ENCODE peak calls at places on chromosomes 5 and 9, in seven cellular contexts. One of them, this sample, is unnamed. For H3K4me1, the result is how much of the 10 kb centered on the place peaks cover.

GRCh38 chr9:33459115-33459514 is 11.7 kb upstream of the AQP3 start:
- DNase-seq in ovary: no peak
- DNase-seq in cardiac muscle cell: no peak
- DNase-seq in A549: no peak
- DNase-seq in neural progenitor cell: no peak
- DNase-seq in PC-9: no peak
- DNase-seq in lung: no peak
- DNase-seq in this sample: no peak

GRCh38 chr9:87793292-87793691 is 67.4 kb downstream of the CTSL start:
- DNase-seq in neural progenitor cell: no peak
- DNase-seq in PC-9: peak
- DNase-seq in ovary: no peak
- DNase-seq in cardiac muscle cell: no peak
- DNase-seq in A549: peak
- DNase-seq in lung: no peak
- DNase-seq in this sample: no peak

GRCh38 chr5:141825836-141826560 is 52.2 kb downstream of the PCDH1 start:
- DNase-seq in lung: no peak
- DNase-seq in ovary: no peak
- DNase-seq in A549: peak
- DNase-seq in cardiac muscle cell: peak
- DNase-seq in PC-9: no peak
- DNase-seq in neural progenitor cell: peak
- DNase-seq in this sample: no peak

GRCh38 chr5:72224946-72225427 is 95.1 kb downstream of the MRPS27 start:
- DNase-seq in cardiac muscle cell: no peak
- DNase-seq in lung: no peak
- DNase-seq in ovary: no peak
- DNase-seq in PC-9: no peak
- DNase-seq in neural progenitor cell: no peak
- DNase-seq in A549: no peak
- DNase-seq in this sample: no peak

GRCh38 chr5:178637356-178638069 is 10.7 kb upstream of the CLK4 start:
- DNase-seq in A549: no peak
- DNase-seq in ovary: no peak
- DNase-seq in neural progenitor cell: no peak
- DNase-seq in PC-9: no peak
- DNase-seq in cardiac muscle cell: no peak
- DNase-seq in lung: no peak
- DNase-seq in this sample: peak

GRCh38 chr5:161230222-161230621 is 316.3 kb downstream of the GABRB2 start:
- DNase-seq in ovary: no peak
- DNase-seq in PC-9: no peak
- DNase-seq in A549: no peak
- DNase-seq in neural progenitor cell: peak
- DNase-seq in cardiac muscle cell: peak
- DNase-seq in lung: no peak
- DNase-seq in this sample: no peak

GRCh38 chr5:138334867-138335447 is 3.1 kb upstream of the FAM53C start:
- DNase-seq in neural progenitor cell: no peak
- DNase-seq in cardiac muscle cell: no peak
- DNase-seq in ovary: no peak
- DNase-seq in A549: peak
- DNase-seq in PC-9: peak
- DNase-seq in lung: no peak
- DNase-seq in this sample: no peak

GRCh38 chr5:41841325-41841724 is 28.9 kb downstream of the OXCT1 start:
- DNase-seq in PC-9: no peak
- DNase-seq in lung: no peak
- DNase-seq in A549: no peak
- DNase-seq in cardiac muscle cell: peak
- DNase-seq in neural progenitor cell: no peak
- DNase-seq in ovary: no peak
- DNase-seq in this sample: no peak

GRCh38 chr9:92943062-92943616 is 4.2 kb upstream of the FGD3 start:
- DNase-seq in neural progenitor cell: no peak
- DNase-seq in PC-9: no peak
- DNase-seq in lung: no peak
- DNase-seq in A549: no peak
- DNase-seq in ovary: no peak
- DNase-seq in cardiac muscle cell: no peak
- DNase-seq in this sample: no peak

GRCh38 chr9:133728856-133729645 is 9.1 kb downstream of the SARDH start:
- DNase-seq in neural progenitor cell: peak
- DNase-seq in ovary: no peak
- DNase-seq in cardiac muscle cell: no peak
- DNase-seq in A549: no peak
- DNase-seq in PC-9: no peak
- DNase-seq in lung: peak
- DNase-seq in this sample: no peak

GRCh38 chr5:53091304-53091703 is 18.3 kb downstream of the MOCS2 start:
- DNase-seq in ovary: no peak
- DNase-seq in PC-9: no peak
- DNase-seq in lung: no peak
- DNase-seq in neural progenitor cell: no peak
- DNase-seq in A549: no peak
- DNase-seq in cardiac muscle cell: no peak
- DNase-seq in this sample: no peak

GRCh38 chr5:136001531-136001930 is 27.3 kb upstream of the TGFBI start:
- DNase-seq in PC-9: no peak
- DNase-seq in ovary: peak
- DNase-seq in A549: no peak
- DNase-seq in lung: no peak
- DNase-seq in cardiac muscle cell: no peak
- DNase-seq in neural progenitor cell: peak
- DNase-seq in this sample: peak

GRCh38 chr5:147869112-147869511 is 9.4 kb upstream of the SCGB3A2 start:
- DNase-seq in neural progenitor cell: peak
- DNase-seq in PC-9: no peak
- DNase-seq in A549: no peak
- DNase-seq in cardiac muscle cell: no peak
- DNase-seq in lung: no peak
- DNase-seq in ovary: no peak
- DNase-seq in this sample: no peak

GRCh38 chr5:108432024-108432423 is 50.1 kb upstream of the FBXL17 start:
- DNase-seq in cardiac muscle cell: no peak
- DNase-seq in lung: no peak
- DNase-seq in A549: no peak
- DNase-seq in ovary: no peak
- DNase-seq in neural progenitor cell: no peak
- DNase-seq in PC-9: no peak
- DNase-seq in this sample: no peak

GRCh38 chr5:17123010-17123409 is 94.4 kb upstream of the BASP1 start:
- DNase-seq in neural progenitor cell: no peak
- DNase-seq in cardiac muscle cell: peak
- DNase-seq in A549: no peak
- DNase-seq in PC-9: no peak
- DNase-seq in lung: no peak
- DNase-seq in ovary: peak
- DNase-seq in this sample: no peak

GRCh38 chr9:100590481-100590880 is 12.6 kb downstream of the CAVIN4 start:
- DNase-seq in cardiac muscle cell: no peak
- DNase-seq in neural progenitor cell: no peak
- DNase-seq in ovary: no peak
- DNase-seq in PC-9: no peak
- DNase-seq in lung: no peak
- DNase-seq in A549: no peak
- DNase-seq in this sample: no peak

DNA sequence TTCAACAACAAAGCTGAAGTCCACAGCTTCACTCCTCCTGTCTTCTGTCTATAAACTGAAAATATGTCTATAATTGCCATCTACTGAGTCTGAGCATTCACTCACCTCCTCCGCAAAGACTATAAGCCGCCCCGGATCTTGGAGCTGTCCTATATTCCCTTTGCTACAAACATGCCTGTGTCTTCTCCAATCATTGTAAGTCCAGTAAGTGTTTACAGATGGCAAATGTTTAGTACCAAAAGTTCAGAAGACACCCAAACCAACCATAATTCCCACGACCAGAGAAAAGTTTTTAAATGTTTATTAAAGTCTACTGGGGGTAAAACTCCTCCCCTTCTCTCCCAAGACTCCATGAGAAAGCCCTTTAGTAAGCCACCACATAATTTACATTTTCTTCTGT is 80.9 kb downstream of the EBF1 start:
- DNase-seq in PC-9: no peak
- DNase-seq in ovary: no peak
- DNase-seq in A549: no peak
- DNase-seq in neural progenitor cell: no peak
- DNase-seq in cardiac muscle cell: no peak
- DNase-seq in lung: no peak
- DNase-seq in this sample: no peak
- H3K4me1 ChIP-seq in PC-9: under half
- H3K4me1 ChIP-seq in ovary: under half
- H3K4me1 ChIP-seq in A549: under half
- H3K4me1 ChIP-seq in neural progenitor cell: under half
- H3K4me1 ChIP-seq in cardiac muscle cell: under half
- H3K4me1 ChIP-seq in lung: under half
- H3K4me1 ChIP-seq in this sample: under half

DNA sequence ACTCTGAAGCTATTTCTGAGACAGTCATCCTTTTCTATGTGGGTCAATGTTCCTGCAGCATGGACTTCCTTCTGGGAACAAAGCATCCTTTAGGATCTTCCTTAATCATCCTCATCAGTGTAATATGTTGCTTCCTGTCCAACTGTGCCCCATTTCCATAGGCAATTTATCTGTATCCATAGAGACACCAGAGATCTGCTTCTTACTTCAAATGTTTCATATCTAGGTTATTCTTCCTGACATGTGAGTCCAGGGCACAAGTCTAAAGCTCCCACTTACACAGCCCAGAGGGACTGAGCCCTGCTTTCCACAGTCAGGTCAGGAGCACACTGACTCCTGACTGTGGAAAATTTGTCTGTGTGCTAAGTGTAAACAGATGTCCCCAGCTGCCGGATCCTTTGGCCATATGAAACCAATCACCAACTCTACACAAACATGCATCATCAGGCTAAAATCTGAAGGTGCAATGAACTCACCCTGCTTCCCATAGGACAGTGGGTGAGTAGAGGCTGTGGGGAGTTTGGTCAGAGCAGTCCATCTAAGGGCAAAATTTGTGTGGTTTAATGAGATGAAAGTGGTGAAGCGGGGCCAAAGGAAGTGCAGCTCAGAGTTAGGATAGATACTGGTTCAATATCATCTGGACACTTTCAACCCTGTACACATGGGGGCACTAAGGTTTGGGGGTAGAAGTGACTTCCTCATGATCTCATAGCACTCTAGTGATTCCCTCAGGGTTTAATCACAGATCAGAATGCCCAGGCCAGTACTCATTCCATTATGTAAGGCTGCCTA is 85.2 kb upstream of the TNC start:
- DNase-seq in A549: no peak
- DNase-seq in neural progenitor cell: no peak
- DNase-seq in cardiac muscle cell: no peak
- DNase-seq in PC-9: no peak
- DNase-seq in ovary: no peak
- DNase-seq in lung: no peak
- DNase-seq in this sample: no peak
- TF ChIP-seq CTCF in A549: no peak
- TF ChIP-seq CTCF in neural progenitor cell: no peak
- TF ChIP-seq CTCF in cardiac muscle cell: no peak
- TF ChIP-seq CTCF in PC-9: no peak
- TF ChIP-seq CTCF in ovary: no peak
- TF ChIP-seq CTCF in lung: no peak
- TF ChIP-seq CTCF in this sample: no peak

GRCh38 chr5:132830436-132831094 is at the start of gene SHROOM1:
- DNase-seq in PC-9: peak
- DNase-seq in A549: peak
- DNase-seq in neural progenitor cell: peak
- DNase-seq in cardiac muscle cell: peak
- DNase-seq in ovary: peak
- DNase-seq in lung: peak
- DNase-seq in this sample: no peak

GRCh38 chr5:132831095-132831860 is 831 bp upstream of the SHROOM1 start:
- DNase-seq in neural progenitor cell: no peak
- DNase-seq in lung: no peak
- DNase-seq in A549: no peak
- DNase-seq in cardiac muscle cell: no peak
- DNase-seq in PC-9: no peak
- DNase-seq in ovary: no peak
- DNase-seq in this sample: no peak

GRCh38 chr5:132829742-132830435 is 558 bp downstream of the SHROOM1 start:
- DNase-seq in neural progenitor cell: peak
- DNase-seq in A549: peak
- DNase-seq in cardiac muscle cell: peak
- DNase-seq in PC-9: peak
- DNase-seq in ovary: peak
- DNase-seq in lung: peak
- DNase-seq in this sample: no peak

GRCh38 chr5:132827943-132828673 is 2.3 kb downstream of the SHROOM1 start:
- DNase-seq in cardiac muscle cell: no peak
- DNase-seq in A549: no peak
- DNase-seq in lung: no peak
- DNase-seq in ovary: no peak
- DNase-seq in PC-9: no peak
- DNase-seq in neural progenitor cell: no peak
- DNase-seq in this sample: no peak

DNA sequence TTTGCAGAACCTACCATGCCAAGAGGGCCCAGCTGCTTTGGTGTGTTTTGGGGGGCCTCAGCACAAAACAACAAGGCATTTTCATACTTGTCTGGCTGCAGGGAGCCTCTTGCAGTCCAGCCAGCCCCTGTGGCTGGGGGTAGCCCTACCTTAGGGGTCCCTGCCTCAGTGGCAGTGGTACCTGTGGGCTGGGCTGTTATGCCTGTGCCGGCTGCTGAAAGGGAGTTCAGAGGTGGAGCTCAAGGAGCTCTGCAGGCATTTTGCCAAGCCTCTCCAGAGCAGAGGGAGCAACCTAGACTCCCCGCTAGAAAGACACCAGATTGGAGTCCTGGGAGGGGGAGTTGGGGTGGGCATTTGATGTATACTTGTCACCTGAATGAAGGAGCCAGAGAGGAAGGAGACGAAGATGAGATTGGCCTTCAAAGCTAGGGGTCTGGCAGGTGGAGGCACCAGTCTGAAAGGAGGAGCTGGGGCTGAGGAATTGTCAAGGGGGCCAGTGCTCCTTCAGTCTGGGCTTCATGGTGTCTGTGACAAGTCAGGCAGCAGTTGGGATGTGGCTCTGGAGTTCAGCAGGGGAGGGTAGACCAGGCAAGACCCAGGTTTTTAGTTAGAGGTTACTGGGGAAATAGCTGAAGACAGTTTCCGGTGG is 1.5 kb downstream of the SHROOM1 start:
- DNase-seq in A549: no peak
- DNase-seq in cardiac muscle cell: no peak
- DNase-seq in lung: no peak
- DNase-seq in neural progenitor cell: no peak
- DNase-seq in ovary: no peak
- DNase-seq in PC-9: no peak
- DNase-seq in this sample: no peak
- H3K4me3 ChIP-seq in A549: peak
- H3K4me3 ChIP-seq in cardiac muscle cell: no peak
- H3K4me3 ChIP-seq in lung: peak
- H3K4me3 ChIP-seq in neural progenitor cell: no peak
- H3K4me3 ChIP-seq in ovary: no peak
- H3K4me3 ChIP-seq in PC-9: peak
- H3K4me3 ChIP-seq in this sample: peak

DNA sequence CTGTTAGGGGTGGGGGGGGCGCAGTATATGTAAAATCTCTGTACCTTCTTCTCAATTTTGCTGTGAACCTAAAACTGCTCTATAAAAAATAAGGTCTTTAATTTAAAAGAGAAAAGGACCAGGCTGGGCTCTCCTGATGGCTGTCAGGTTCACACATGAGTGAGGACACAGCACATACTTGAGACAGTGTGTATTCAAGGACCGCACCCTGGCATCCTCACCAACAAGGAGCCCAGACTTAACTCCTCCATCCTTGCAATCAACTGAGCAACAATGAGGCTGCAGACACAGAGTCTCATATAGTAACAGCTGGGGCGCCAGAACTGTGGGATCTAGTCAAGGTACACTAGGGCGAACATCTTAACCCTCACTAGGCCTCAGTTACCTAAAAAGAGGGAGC is 9.8 kb downstream of the TNIP1 start:
- DNase-seq in lung: no peak
- DNase-seq in neural progenitor cell: no peak
- DNase-seq in ovary: no peak
- DNase-seq in PC-9: no peak
- DNase-seq in A549: no peak
- DNase-seq in cardiac muscle cell: no peak
- DNase-seq in this sample: no peak
- H3K4me1 ChIP-seq in lung: under half
- H3K4me1 ChIP-seq in neural progenitor cell: under half
- H3K4me1 ChIP-seq in ovary: under half
- H3K4me1 ChIP-seq in PC-9: under half
- H3K4me1 ChIP-seq in A549: half or more
- H3K4me1 ChIP-seq in cardiac muscle cell: under half
- H3K4me1 ChIP-seq in this sample: half or more